ENCODE peak calls at places on chromosomes 5 and 9, in eight cellular contexts. B, G, I, J, C, P, F and Z are unnamed samples.

GRCh38 chr5:140996055-140996454 is 29.8 kb downstream of the PCDHAC2 start:
- DNase-seq in J (no peak), G (no peak), P (no peak), C (no peak), I (no peak), B (no peak), F (no peak), Z (no peak)

GRCh38 chr9:137235424-137236237 is 4.9 kb downstream of the SLC34A3 start:
- DNase-seq in J (no peak), G (no peak), P (no peak), I (no peak), B (no peak), F (peak; percentile 66), C (no peak), Z (no peak)

GRCh38 chr5:145295236-145295635 is 539.9 kb downstream of the PRELID2 start:
- DNase-seq in F (no peak), G (no peak), J (no peak), B (no peak), I (peak; percentile 41), P (no peak), C (no peak), Z (no peak)

GRCh38 chr5:104540448-104540847 is 977.9 kb upstream of the NUDT12 start:
- DNase-seq in C (no peak), I (peak; percentile 91), P (no peak), B (peak; percentile 16), G (no peak), J (no peak), F (no peak), Z (no peak)

GRCh38 chr5:153043876-153044275 is 446.6 kb upstream of the GRIA1 start:
- DNase-seq in I (no peak), C (no peak), J (no peak), F (no peak), B (no peak), P (no peak), G (no peak), Z (no peak)

GRCh38 chr5:169012471-169012870 is 288.5 kb downstream of the SLIT3 start:
- DNase-seq in G (no peak), I (no peak), C (no peak), B (no peak), J (no peak), P (no peak), F (no peak), Z (no peak)

GRCh38 chr5:148733601-148734438 is 79.5 kb upstream of the HTR4 start:
- DNase-seq in C (peak; percentile 81), P (peak; percentile 36), F (peak; percentile 89), J (peak; percentile 72), B (peak; percentile 34), G (peak; percentile 81), I (peak; percentile 90), Z (peak; percentile 77)

GRCh38 chr5:148397968-148398595 is 14.3 kb downstream of the FBXO38 start:
- DNase-seq in G (no peak), J (no peak), P (no peak), B (no peak), I (no peak), F (peak; percentile 91), C (no peak), Z (no peak)

GRCh38 chr5:68273717-68274409 is 58.3 kb downstream of the PIK3R1 start:
- DNase-seq in I (no peak), C (no peak), B (no peak), F (no peak), G (no peak), P (no peak), J (no peak), Z (no peak)

GRCh38 chr9:128145951-128146351 is 3.3 kb upstream of the LCN2 start:
- DNase-seq in C (no peak), F (no peak), P (peak; percentile 8), I (no peak), J (no peak), B (no peak), G (no peak), Z (no peak)

GRCh38 chr5:132378580-132378979 is 9.1 kb downstream of the SLC22A5 start:
- DNase-seq in C (no peak), G (no peak), B (no peak), J (no peak), I (no peak), F (no peak), P (no peak), Z (no peak)

GRCh38 chr5:116543501-116543900 is 31.1 kb downstream of the SEMA6A start:
- DNase-seq in F (no peak), I (peak; percentile 3), P (no peak), B (no peak), C (no peak), J (no peak), G (no peak), Z (no peak)

GRCh38 chr9:31355965-31356364 is 1028.5 kb upstream of the ACO1 start:
- DNase-seq in P (no peak), F (no peak), G (no peak), I (no peak), B (no peak), C (no peak), J (no peak), Z (no peak)

GRCh38 chr5:169071-169727 is 22.1 kb upstream of the LRRC14B start:
- DNase-seq in B (peak; percentile 85), J (no peak), F (no peak), C (peak; percentile 75), P (peak; percentile 78), I (peak; percentile 84), G (no peak), Z (no peak)

GRCh38 chr9:105118646-105119045 is 125.8 kb upstream of the SLC44A1 start:
- DNase-seq in I (no peak), F (no peak), G (no peak), P (no peak), J (no peak), C (no peak), B (no peak), Z (no peak)

GRCh38 chr5:133314086-133314485 is 262.3 kb downstream of the HSPA4 start:
- DNase-seq in F (no peak), P (no peak), G (no peak), C (no peak), J (no peak), I (no peak), B (no peak), Z (no peak)

GRCh38 chr5:95837492-95837891 is 15.0 kb upstream of the GLRX start:
- DNase-seq in F (no peak), I (no peak), B (no peak), G (no peak), P (no peak), J (no peak), C (no peak), Z (no peak)

GRCh38 chr9:114002271-114002985 is 75.7 kb downstream of the AMBP start:
- DNase-seq in I (no peak), C (peak; percentile 15), B (peak; percentile 3), F (no peak), P (no peak), G (no peak), J (peak; percentile 5), Z (no peak)

GRCh38 chr5:45691656-45692055 is 4.5 kb downstream of the HCN1 start:
- DNase-seq in P (no peak), J (no peak), F (no peak), B (no peak), C (no peak), G (no peak), I (no peak), Z (no peak)

GRCh38 chr9:20684865-20685696 is 1.0 kb downstream of the FOCAD start:
- DNase-seq in C (no peak), I (peak; percentile 91), B (no peak), F (no peak), G (peak; percentile 33), J (no peak), P (no peak), Z (no peak)

GRCh38 chr5:17302590-17302989 is 85.2 kb downstream of the BASP1 start:
- DNase-seq in B (peak; percentile 13), C (no peak), I (peak; percentile 76), P (no peak), G (peak; percentile 48), J (no peak), F (no peak), Z (no peak)

GRCh38 chr5:150146862-150147579 is 8.6 kb downstream of the PDGFRB start:
- DNase-seq in G (no peak), J (no peak), B (no peak), P (peak; percentile 14), C (no peak), I (no peak), F (no peak), Z (peak; percentile 60)

GRCh38 chr5:53055359-53055758 is 54.2 kb downstream of the MOCS2 start:
- DNase-seq in C (no peak), F (no peak), P (no peak), J (no peak), I (no peak), G (no peak), B (no peak), Z (no peak)
- H3K4me3 ChIP-seq in C (no peak overlapping the region), F (no peak overlapping the region), P (no peak overlapping the region), J (no peak overlapping the region), I (no peak overlapping the region), G (no peak overlapping the region), B (no peak overlapping the region), Z (no peak overlapping the region)

DNA sequence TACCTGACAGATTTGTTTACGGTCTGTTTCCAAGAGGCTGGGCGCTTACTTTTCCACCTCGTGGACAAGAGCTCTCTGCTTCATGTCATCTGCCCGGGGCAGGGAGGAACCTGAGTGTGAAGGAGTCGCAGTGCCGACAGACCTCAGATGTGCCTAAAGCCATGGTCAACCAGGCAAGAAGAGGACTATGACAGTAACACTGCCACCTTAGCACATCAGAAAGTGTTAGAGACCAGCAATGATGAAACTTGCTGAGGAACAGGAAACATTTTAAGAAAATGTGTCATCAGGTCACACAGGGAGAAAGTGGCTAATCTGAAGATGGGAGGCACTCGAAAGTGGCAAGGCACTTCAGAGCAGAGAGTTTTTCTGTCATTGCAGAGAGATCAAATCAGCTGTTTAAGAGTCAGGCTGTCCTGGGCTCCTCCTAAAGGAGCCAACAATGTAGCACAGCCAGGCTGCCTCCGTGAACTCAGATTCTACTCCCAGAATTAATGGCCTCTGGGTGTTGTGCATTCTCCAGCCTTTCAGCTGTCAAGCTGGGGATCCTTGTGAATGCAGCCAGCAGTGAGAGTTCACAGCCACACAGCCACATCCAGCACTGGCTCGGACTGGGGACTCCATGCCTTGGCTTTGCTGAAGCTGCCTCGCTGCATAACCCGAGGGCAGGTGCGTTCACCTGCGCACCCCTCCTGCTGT is 94.6 kb downstream of the RAPGEF1 start:
- DNase-seq in J (no peak), I (no peak), P (no peak), C (no peak), G (no peak), F (no peak), B (no peak), Z (no peak)
- H3K27ac ChIP-seq in J (no peak overlapping the region), I (no peak overlapping the region), P (no peak overlapping the region), C (no peak overlapping the region), G (no peak overlapping the region), F (no peak overlapping the region), B (no peak overlapping the region), Z (no peak overlapping the region)

GRCh38 chr9:88041447-88041846 is 67.1 kb upstream of the CDK20 start:
- DNase-seq in B (no peak), F (peak; percentile 68), G (peak; percentile 31), C (no peak), I (peak; percentile 33), P (no peak), J (no peak), Z (no peak)
- TF ChIP-seq CTCF in B (no peak), F (peak; percentile 76), G (peak; percentile 59), C (peak; percentile 34), I (peak; percentile 48), P (peak; percentile 25), J (no peak), Z (peak; percentile 40)

DNA sequence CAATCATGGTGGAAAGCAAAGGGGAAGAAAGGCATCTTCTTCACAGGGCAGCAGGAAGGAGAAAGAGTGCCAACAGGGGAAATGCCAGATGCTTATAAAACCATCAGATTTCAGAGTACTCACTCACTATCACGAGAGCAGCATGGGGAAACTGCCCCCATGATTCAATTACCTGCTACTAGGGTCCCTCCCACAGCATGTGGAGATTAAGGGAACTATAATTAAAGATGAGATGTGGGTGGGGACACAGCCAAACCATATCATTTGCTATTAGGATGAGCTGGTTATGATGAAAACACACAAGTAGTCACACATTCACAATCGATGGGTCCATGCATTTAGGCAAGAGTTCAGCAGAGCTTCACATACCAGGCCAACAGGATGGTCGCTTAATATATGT is 469.0 kb downstream of the PDE4D start:
- DNase-seq in J (no peak), I (no peak), G (no peak), F (no peak), P (no peak), B (no peak), C (no peak), Z (no peak)
- H3K4me3 ChIP-seq in J (no peak overlapping the region), I (no peak overlapping the region), G (no peak overlapping the region), F (no peak overlapping the region), P (no peak overlapping the region), B (no peak overlapping the region), C (no peak overlapping the region), Z (no peak overlapping the region)